ENCODE peak calls at places on chromosome 17, in six cellular contexts. C is kidney epithelial cell, X is cardiac fibroblast, Q is ecto neural progenitor cell, M is caudate nucleus, Z is NCI-H774. L is an unnamed sample.

GRCh38 chr17:32519769-32520701 is 33.2 kb downstream of the CDK5R1 start:
- DNase-seq in C (no peak), X (peak), Q (peak), M (no peak), Z (peak), L (no peak)

GRCh38 chr17:45812102-45812501 is 28.0 kb downstream of the CRHR1 start:
- DNase-seq in C (no peak), X (peak), Q (no peak), M (no peak), Z (no peak), L (no peak)

GRCh38 chr17:42618442-42619150 is 9.1 kb downstream of the TUBG1 start:
- DNase-seq in C (no peak), X (no peak), Q (peak), M (no peak), Z (peak), L (peak)

GRCh38 chr17:29674270-29674669 is 51.6 kb upstream of the CORO6 start:
- DNase-seq in C (no peak), X (no peak), Q (no peak), M (no peak), Z (no peak), L (no peak)

GRCh38 chr17:75843577-75844529 is at the start of gene UNC13D:
- DNase-seq in C (no peak), X (no peak), Q (no peak), M (no peak), Z (no peak), L (no peak)

GRCh38 chr17:61157246-61157887 is 242.3 kb upstream of the TBX2 start:
- DNase-seq in C (no peak), X (peak), Q (no peak), M (no peak), Z (peak), L (no peak)

GRCh38 chr17:1162116-1162855 is 17.5 kb downstream of the ABR start:
- DNase-seq in C (no peak), X (no peak), Q (no peak), M (no peak), Z (peak), L (no peak)

GRCh38 chr17:80244871-80245509 is 15.7 kb upstream of the RNF213 start:
- DNase-seq in C (no peak), X (no peak), Q (no peak), M (no peak), Z (no peak), L (no peak)

GRCh38 chr17:7192271-7192937 is 13.2 kb upstream of the ASGR1 start:
- DNase-seq in C (no peak), X (no peak), Q (no peak), M (no peak), Z (no peak), L (no peak)

GRCh38 chr17:2710804-2711607 is 558 bp downstream of the CLUH start:
- DNase-seq in C (no peak), X (peak), Q (no peak), M (no peak), Z (no peak), L (no peak)

GRCh38 chr17:34663714-34664113 is 84.3 kb downstream of the TMEM132E start:
- DNase-seq in C (no peak), X (no peak), Q (no peak), M (no peak), Z (no peak), L (no peak)

GRCh38 chr17:59418732-59419166 is 87.3 kb downstream of the YPEL2 start:
- DNase-seq in C (no peak), X (no peak), Q (no peak), M (no peak), Z (no peak), L (no peak)

GRCh38 chr17:35795007-35795870 is at the start of gene MMP28:
- DNase-seq in C (no peak), X (peak), Q (peak), M (no peak), Z (peak), L (no peak)

GRCh38 chr17:70702683-70703255 is 533.4 kb downstream of the KCNJ2 start:
- DNase-seq in C (no peak), X (no peak), Q (no peak), M (no peak), Z (no peak), L (no peak)

GRCh38 chr17:28379814-28380571 is 8.5 kb downstream of the SARM1 start:
- DNase-seq in C (no peak), X (peak), Q (no peak), M (no peak), Z (no peak), L (peak)

L was measured in epithelial cell of prostate.